ENCODE peak calls at places on chromosomes 1 and 21, in six cellular contexts. One of them, this sample, is unnamed.

GRCh38 chr1:85934531-85934930 is 222.0 kb downstream of the COL24A1 start:
- DNase-seq in NCI-H1436: no peak
- DNase-seq in activated CD4-positive, alpha-beta T cell treated with anti-CD3 and anti-CD28 coated beads, Interleukin-2, amount 10 ng/mL, durations not matched to agents 7 days and 5 days: no peak
- DNase-seq in mesenchymal stem cell: peak; percentile 73
- DNase-seq in GM04503: no peak
- DNase-seq in activated naive CD8-positive, alpha-beta T cell treated with anti-CD3 and anti-CD28 coated beads for 36 hours: no peak
- DNase-seq in this sample: no peak

GRCh38 chr1:84450916-84451315 is 28.1 kb upstream of the RPF1 start:
- DNase-seq in NCI-H1436: no peak
- DNase-seq in mesenchymal stem cell: no peak
- DNase-seq in activated naive CD8-positive, alpha-beta T cell treated with anti-CD3 and anti-CD28 coated beads for 36 hours: no peak
- DNase-seq in activated CD4-positive, alpha-beta T cell treated with anti-CD3 and anti-CD28 coated beads, Interleukin-2, amount 10 ng/mL, durations not matched to agents 7 days and 5 days: no peak
- DNase-seq in GM04503: no peak
- DNase-seq in this sample: no peak

GRCh38 chr1:89941110-89941770 is 53.7 kb upstream of the ZNF326 start:
- DNase-seq in mesenchymal stem cell: no peak
- DNase-seq in GM04503: no peak
- DNase-seq in NCI-H1436: no peak
- DNase-seq in activated CD4-positive, alpha-beta T cell treated with anti-CD3 and anti-CD28 coated beads, Interleukin-2, amount 10 ng/mL, durations not matched to agents 7 days and 5 days: no peak
- DNase-seq in activated naive CD8-positive, alpha-beta T cell treated with anti-CD3 and anti-CD28 coated beads for 36 hours: peak; percentile 14
- DNase-seq in this sample: no peak

GRCh38 chr1:23263380-23263887 is 46.1 kb upstream of the HTR1D start:
- DNase-seq in mesenchymal stem cell: no peak
- DNase-seq in activated naive CD8-positive, alpha-beta T cell treated with anti-CD3 and anti-CD28 coated beads for 36 hours: no peak
- DNase-seq in activated CD4-positive, alpha-beta T cell treated with anti-CD3 and anti-CD28 coated beads, Interleukin-2, amount 10 ng/mL, durations not matched to agents 7 days and 5 days: no peak
- DNase-seq in NCI-H1436: no peak
- DNase-seq in GM04503: no peak
- DNase-seq in this sample: no peak

GRCh38 chr1:201614262-201615015 is 75.5 kb downstream of the NAV1 start:
- DNase-seq in NCI-H1436: no peak
- DNase-seq in activated naive CD8-positive, alpha-beta T cell treated with anti-CD3 and anti-CD28 coated beads for 36 hours: no peak
- DNase-seq in mesenchymal stem cell: peak; percentile 70
- DNase-seq in activated CD4-positive, alpha-beta T cell treated with anti-CD3 and anti-CD28 coated beads, Interleukin-2, amount 10 ng/mL, durations not matched to agents 7 days and 5 days: no peak
- DNase-seq in GM04503: no peak
- DNase-seq in this sample: no peak

GRCh38 chr21:34021726-34022125 is 51.7 kb upstream of the MRPS6 start:
- DNase-seq in activated CD4-positive, alpha-beta T cell treated with anti-CD3 and anti-CD28 coated beads, Interleukin-2, amount 10 ng/mL, durations not matched to agents 7 days and 5 days: no peak
- DNase-seq in NCI-H1436: no peak
- DNase-seq in mesenchymal stem cell: no peak
- DNase-seq in activated naive CD8-positive, alpha-beta T cell treated with anti-CD3 and anti-CD28 coated beads for 36 hours: no peak
- DNase-seq in GM04503: no peak
- DNase-seq in this sample: no peak

GRCh38 chr1:32948905-32949304 is 15.7 kb downstream of the RNF19B start:
- DNase-seq in GM04503: no peak
- DNase-seq in activated naive CD8-positive, alpha-beta T cell treated with anti-CD3 and anti-CD28 coated beads for 36 hours: no peak
- DNase-seq in mesenchymal stem cell: no peak
- DNase-seq in NCI-H1436: no peak
- DNase-seq in activated CD4-positive, alpha-beta T cell treated with anti-CD3 and anti-CD28 coated beads, Interleukin-2, amount 10 ng/mL, durations not matched to agents 7 days and 5 days: no peak
- DNase-seq in this sample: no peak

GRCh38 chr1:186967659-186968394 is 139.1 kb downstream of the PLA2G4A start:
- DNase-seq in NCI-H1436: no peak
- DNase-seq in GM04503: no peak
- DNase-seq in activated CD4-positive, alpha-beta T cell treated with anti-CD3 and anti-CD28 coated beads, Interleukin-2, amount 10 ng/mL, durations not matched to agents 7 days and 5 days: no peak
- DNase-seq in mesenchymal stem cell: peak; percentile 45
- DNase-seq in activated naive CD8-positive, alpha-beta T cell treated with anti-CD3 and anti-CD28 coated beads for 36 hours: no peak
- DNase-seq in this sample: no peak

GRCh38 chr1:222369991-222370910 is 177.7 kb downstream of the HHIPL2 start:
- DNase-seq in NCI-H1436: no peak
- DNase-seq in mesenchymal stem cell: peak; percentile 89
- DNase-seq in GM04503: no peak
- DNase-seq in activated naive CD8-positive, alpha-beta T cell treated with anti-CD3 and anti-CD28 coated beads for 36 hours: no peak
- DNase-seq in activated CD4-positive, alpha-beta T cell treated with anti-CD3 and anti-CD28 coated beads, Interleukin-2, amount 10 ng/mL, durations not matched to agents 7 days and 5 days: no peak
- DNase-seq in this sample: no peak

GRCh38 chr21:45332981-45333582 is 45.4 kb upstream of the POFUT2 start:
- DNase-seq in NCI-H1436: no peak
- DNase-seq in activated CD4-positive, alpha-beta T cell treated with anti-CD3 and anti-CD28 coated beads, Interleukin-2, amount 10 ng/mL, durations not matched to agents 7 days and 5 days: no peak
- DNase-seq in mesenchymal stem cell: no peak
- DNase-seq in GM04503: no peak
- DNase-seq in activated naive CD8-positive, alpha-beta T cell treated with anti-CD3 and anti-CD28 coated beads for 36 hours: no peak
- DNase-seq in this sample: no peak

GRCh38 chr1:11836955-11837766 is 10.4 kb downstream of the NPPA start:
- DNase-seq in mesenchymal stem cell: no peak
- DNase-seq in NCI-H1436: no peak
- DNase-seq in activated CD4-positive, alpha-beta T cell treated with anti-CD3 and anti-CD28 coated beads, Interleukin-2, amount 10 ng/mL, durations not matched to agents 7 days and 5 days: no peak
- DNase-seq in GM04503: no peak
- DNase-seq in activated naive CD8-positive, alpha-beta T cell treated with anti-CD3 and anti-CD28 coated beads for 36 hours: no peak
- DNase-seq in this sample: no peak

GRCh38 chr1:66244429-66244828 is 289.5 kb upstream of the SGIP1 start:
- DNase-seq in activated CD4-positive, alpha-beta T cell treated with anti-CD3 and anti-CD28 coated beads, Interleukin-2, amount 10 ng/mL, durations not matched to agents 7 days and 5 days: no peak
- DNase-seq in activated naive CD8-positive, alpha-beta T cell treated with anti-CD3 and anti-CD28 coated beads for 36 hours: no peak
- DNase-seq in NCI-H1436: no peak
- DNase-seq in GM04503: no peak
- DNase-seq in mesenchymal stem cell: peak; percentile 33
- DNase-seq in this sample: no peak

GRCh38 chr1:2529776-2530500 is at the start of gene HES5:
- DNase-seq in activated naive CD8-positive, alpha-beta T cell treated with anti-CD3 and anti-CD28 coated beads for 36 hours: no peak
- DNase-seq in NCI-H1436: peak; percentile 25
- DNase-seq in mesenchymal stem cell: no peak
- DNase-seq in activated CD4-positive, alpha-beta T cell treated with anti-CD3 and anti-CD28 coated beads, Interleukin-2, amount 10 ng/mL, durations not matched to agents 7 days and 5 days: no peak
- DNase-seq in GM04503: no peak
- DNase-seq in this sample: no peak

GRCh38 chr1:215556996-215557395 is 10.1 kb upstream of the KCTD3 start:
- DNase-seq in activated CD4-positive, alpha-beta T cell treated with anti-CD3 and anti-CD28 coated beads, Interleukin-2, amount 10 ng/mL, durations not matched to agents 7 days and 5 days: no peak
- DNase-seq in activated naive CD8-positive, alpha-beta T cell treated with anti-CD3 and anti-CD28 coated beads for 36 hours: no peak
- DNase-seq in GM04503: no peak
- DNase-seq in NCI-H1436: no peak
- DNase-seq in mesenchymal stem cell: no peak
- DNase-seq in this sample: no peak

GRCh38 chr1:22761821-22762220 is 51.2 kb downstream of the EPHB2 start:
- DNase-seq in activated CD4-positive, alpha-beta T cell treated with anti-CD3 and anti-CD28 coated beads, Interleukin-2, amount 10 ng/mL, durations not matched to agents 7 days and 5 days: no peak
- DNase-seq in mesenchymal stem cell: no peak
- DNase-seq in GM04503: no peak
- DNase-seq in NCI-H1436: no peak
- DNase-seq in activated naive CD8-positive, alpha-beta T cell treated with anti-CD3 and anti-CD28 coated beads for 36 hours: no peak
- DNase-seq in this sample: no peak

GRCh38 chr1:1243807-1244191 is 2.7 kb downstream of the C1QTNF12 start:
- DNase-seq in activated CD4-positive, alpha-beta T cell treated with anti-CD3 and anti-CD28 coated beads, Interleukin-2, amount 10 ng/mL, durations not matched to agents 7 days and 5 days: no peak
- DNase-seq in GM04503: no peak
- DNase-seq in activated naive CD8-positive, alpha-beta T cell treated with anti-CD3 and anti-CD28 coated beads for 36 hours: no peak
- DNase-seq in NCI-H1436: no peak
- DNase-seq in mesenchymal stem cell: no peak
- DNase-seq in this sample: no peak

GRCh38 chr1:2196901-2197638 is 2.5 kb upstream of the FAAP20 start:
- DNase-seq in activated CD4-positive, alpha-beta T cell treated with anti-CD3 and anti-CD28 coated beads, Interleukin-2, amount 10 ng/mL, durations not matched to agents 7 days and 5 days: no peak
- DNase-seq in activated naive CD8-positive, alpha-beta T cell treated with anti-CD3 and anti-CD28 coated beads for 36 hours: no peak
- DNase-seq in mesenchymal stem cell: no peak
- DNase-seq in GM04503: no peak
- DNase-seq in NCI-H1436: no peak
- DNase-seq in this sample: no peak

GRCh38 chr21:26795866-26796329 is 49.3 kb downstream of the ADAMTS1 start:
- DNase-seq in NCI-H1436: no peak
- DNase-seq in activated naive CD8-positive, alpha-beta T cell treated with anti-CD3 and anti-CD28 coated beads for 36 hours: no peak
- DNase-seq in mesenchymal stem cell: peak; percentile 97
- DNase-seq in activated CD4-positive, alpha-beta T cell treated with anti-CD3 and anti-CD28 coated beads, Interleukin-2, amount 10 ng/mL, durations not matched to agents 7 days and 5 days: no peak
- DNase-seq in GM04503: peak; percentile 49
- DNase-seq in this sample: no peak

GRCh38 chr21:21165063-21165645 is 166.9 kb downstream of the NCAM2 start:
- DNase-seq in mesenchymal stem cell: peak; percentile 89
- DNase-seq in activated naive CD8-positive, alpha-beta T cell treated with anti-CD3 and anti-CD28 coated beads for 36 hours: no peak
- DNase-seq in GM04503: peak; percentile 77
- DNase-seq in NCI-H1436: no peak
- DNase-seq in activated CD4-positive, alpha-beta T cell treated with anti-CD3 and anti-CD28 coated beads, Interleukin-2, amount 10 ng/mL, durations not matched to agents 7 days and 5 days: no peak
- DNase-seq in this sample: no peak

GRCh38 chr1:26627959-26628358 is 67.9 kb upstream of the ARID1A start:
- DNase-seq in activated naive CD8-positive, alpha-beta T cell treated with anti-CD3 and anti-CD28 coated beads for 36 hours: no peak
- DNase-seq in activated CD4-positive, alpha-beta T cell treated with anti-CD3 and anti-CD28 coated beads, Interleukin-2, amount 10 ng/mL, durations not matched to agents 7 days and 5 days: no peak
- DNase-seq in NCI-H1436: no peak
- DNase-seq in mesenchymal stem cell: no peak
- DNase-seq in GM04503: no peak
- DNase-seq in this sample: no peak

GRCh38 chr1:68723791-68724190 is 226.9 kb upstream of the DEPDC1 start:
- DNase-seq in activated naive CD8-positive, alpha-beta T cell treated with anti-CD3 and anti-CD28 coated beads for 36 hours: no peak
- DNase-seq in NCI-H1436: no peak
- DNase-seq in GM04503: no peak
- DNase-seq in mesenchymal stem cell: no peak
- DNase-seq in activated CD4-positive, alpha-beta T cell treated with anti-CD3 and anti-CD28 coated beads, Interleukin-2, amount 10 ng/mL, durations not matched to agents 7 days and 5 days: no peak
- DNase-seq in this sample: no peak

GRCh38 chr1:10299174-10299573 is 88.8 kb downstream of the KIF1B start:
- DNase-seq in activated CD4-positive, alpha-beta T cell treated with anti-CD3 and anti-CD28 coated beads, Interleukin-2, amount 10 ng/mL, durations not matched to agents 7 days and 5 days: no peak
- DNase-seq in GM04503: no peak
- DNase-seq in activated naive CD8-positive, alpha-beta T cell treated with anti-CD3 and anti-CD28 coated beads for 36 hours: no peak
- DNase-seq in NCI-H1436: no peak
- DNase-seq in mesenchymal stem cell: peak; percentile 24
- DNase-seq in this sample: peak; percentile 31

GRCh38 chr1:208985231-208985630 is 598.3 kb upstream of the CAMK1G start:
- DNase-seq in mesenchymal stem cell: no peak
- DNase-seq in activated naive CD8-positive, alpha-beta T cell treated with anti-CD3 and anti-CD28 coated beads for 36 hours: no peak
- DNase-seq in GM04503: no peak
- DNase-seq in activated CD4-positive, alpha-beta T cell treated with anti-CD3 and anti-CD28 coated beads, Interleukin-2, amount 10 ng/mL, durations not matched to agents 7 days and 5 days: no peak
- DNase-seq in NCI-H1436: no peak
- DNase-seq in this sample: no peak

GRCh38 chr1:97603776-97604175 is 317.1 kb downstream of the DPYD start:
- DNase-seq in mesenchymal stem cell: peak; percentile 1
- DNase-seq in activated naive CD8-positive, alpha-beta T cell treated with anti-CD3 and anti-CD28 coated beads for 36 hours: no peak
- DNase-seq in GM04503: no peak
- DNase-seq in activated CD4-positive, alpha-beta T cell treated with anti-CD3 and anti-CD28 coated beads, Interleukin-2, amount 10 ng/mL, durations not matched to agents 7 days and 5 days: no peak
- DNase-seq in NCI-H1436: no peak
- DNase-seq in this sample: no peak

GRCh38 chr1:110605901-110606783 is at the start of gene KCNA2:
- DNase-seq in NCI-H1436: no peak
- DNase-seq in GM04503: no peak
- DNase-seq in mesenchymal stem cell: peak; percentile 18
- DNase-seq in activated naive CD8-positive, alpha-beta T cell treated with anti-CD3 and anti-CD28 coated beads for 36 hours: peak; percentile 13
- DNase-seq in activated CD4-positive, alpha-beta T cell treated with anti-CD3 and anti-CD28 coated beads, Interleukin-2, amount 10 ng/mL, durations not matched to agents 7 days and 5 days: no peak
- DNase-seq in this sample: peak; percentile 49

GRCh38 chr1:105172803-105173202 is 1423.1 kb downstream of the AMY1C start:
- DNase-seq in mesenchymal stem cell: no peak
- DNase-seq in activated naive CD8-positive, alpha-beta T cell treated with anti-CD3 and anti-CD28 coated beads for 36 hours: no peak
- DNase-seq in activated CD4-positive, alpha-beta T cell treated with anti-CD3 and anti-CD28 coated beads, Interleukin-2, amount 10 ng/mL, durations not matched to agents 7 days and 5 days: no peak
- DNase-seq in NCI-H1436: no peak
- DNase-seq in GM04503: no peak
- DNase-seq in this sample: no peak

GRCh38 chr1:228102791-228103620 is at the start of gene C1orf35:
- DNase-seq in NCI-H1436: peak; percentile 96
- DNase-seq in GM04503: peak; percentile 49
- DNase-seq in activated CD4-positive, alpha-beta T cell treated with anti-CD3 and anti-CD28 coated beads, Interleukin-2, amount 10 ng/mL, durations not matched to agents 7 days and 5 days: peak; percentile 97
- DNase-seq in activated naive CD8-positive, alpha-beta T cell treated with anti-CD3 and anti-CD28 coated beads for 36 hours: peak; percentile 96
- DNase-seq in mesenchymal stem cell: peak; percentile 90
- DNase-seq in this sample: peak; percentile 99

GRCh38 chr1:56180806-56181205 is 398.6 kb downstream of the PLPP3 start:
- DNase-seq in activated naive CD8-positive, alpha-beta T cell treated with anti-CD3 and anti-CD28 coated beads for 36 hours: no peak
- DNase-seq in mesenchymal stem cell: peak; percentile 55
- DNase-seq in GM04503: no peak
- DNase-seq in NCI-H1436: no peak
- DNase-seq in activated CD4-positive, alpha-beta T cell treated with anti-CD3 and anti-CD28 coated beads, Interleukin-2, amount 10 ng/mL, durations not matched to agents 7 days and 5 days: no peak
- DNase-seq in this sample: no peak

GRCh38 chr1:186626533-186626932 is 53.7 kb downstream of the PTGS2 start:
- DNase-seq in GM04503: no peak
- DNase-seq in mesenchymal stem cell: no peak
- DNase-seq in activated naive CD8-positive, alpha-beta T cell treated with anti-CD3 and anti-CD28 coated beads for 36 hours: no peak
- DNase-seq in activated CD4-positive, alpha-beta T cell treated with anti-CD3 and anti-CD28 coated beads, Interleukin-2, amount 10 ng/mL, durations not matched to agents 7 days and 5 days: no peak
- DNase-seq in NCI-H1436: no peak
- DNase-seq in this sample: peak; percentile 29

GRCh38 chr1:8603220-8603616 is 214.2 kb downstream of the RERE start:
- DNase-seq in NCI-H1436: no peak
- DNase-seq in activated CD4-positive, alpha-beta T cell treated with anti-CD3 and anti-CD28 coated beads, Interleukin-2, amount 10 ng/mL, durations not matched to agents 7 days and 5 days: no peak
- DNase-seq in mesenchymal stem cell: peak; percentile 51
- DNase-seq in activated naive CD8-positive, alpha-beta T cell treated with anti-CD3 and anti-CD28 coated beads for 36 hours: no peak
- DNase-seq in GM04503: no peak
- DNase-seq in this sample: no peak

GRCh38 chr1:226654046-226654445 is 85.0 kb downstream of the ITPKB start:
- DNase-seq in activated CD4-positive, alpha-beta T cell treated with anti-CD3 and anti-CD28 coated beads, Interleukin-2, amount 10 ng/mL, durations not matched to agents 7 days and 5 days: no peak
- DNase-seq in mesenchymal stem cell: peak; percentile 46
- DNase-seq in NCI-H1436: no peak
- DNase-seq in GM04503: no peak
- DNase-seq in activated naive CD8-positive, alpha-beta T cell treated with anti-CD3 and anti-CD28 coated beads for 36 hours: no peak
- DNase-seq in this sample: no peak

GRCh38 chr1:87511449-87511848 is 182.8 kb downstream of the LMO4 start:
- DNase-seq in activated CD4-positive, alpha-beta T cell treated with anti-CD3 and anti-CD28 coated beads, Interleukin-2, amount 10 ng/mL, durations not matched to agents 7 days and 5 days: no peak
- DNase-seq in GM04503: no peak
- DNase-seq in NCI-H1436: no peak
- DNase-seq in activated naive CD8-positive, alpha-beta T cell treated with anti-CD3 and anti-CD28 coated beads for 36 hours: no peak
- DNase-seq in mesenchymal stem cell: no peak
- DNase-seq in this sample: no peak

GRCh38 chr1:25786887-25787286 is 13.1 kb upstream of the SELENON start:
- DNase-seq in activated naive CD8-positive, alpha-beta T cell treated with anti-CD3 and anti-CD28 coated beads for 36 hours: no peak
- DNase-seq in NCI-H1436: no peak
- DNase-seq in mesenchymal stem cell: no peak
- DNase-seq in activated CD4-positive, alpha-beta T cell treated with anti-CD3 and anti-CD28 coated beads, Interleukin-2, amount 10 ng/mL, durations not matched to agents 7 days and 5 days: no peak
- DNase-seq in GM04503: no peak
- DNase-seq in this sample: no peak

This sample was measured in GM13977.